ENCODE peak calls at places on chromosomes 12 and 14, in ten cellular contexts. P is activated T-cell treated with anti-CD3 and anti-CD28 coated beads, Interleukin-2, amount 50 U/mL, for 72 hours; J is NB4; H is activated naive CD8-positive, alpha-beta T cell treated with anti-CD3 and anti-CD28 coated beads for 36 hours; D is Kasumi-1; S is neural progenitor cell; Q is IMR-90; M is NCI-H1436; Y is nucleus accumbens; G is astrocyte of the cerebellum. I is an unnamed sample.

GRCh38 chr14:75972729-75973480 is 8.9 kb downstream of the TGFB3 start:
- DNase-seq in S (no peak), J (no peak), H (no peak), M (no peak), D (no peak), G (no peak), Q (no peak), Y (no peak), P (no peak), I (no peak)

GRCh38 chr12:114691810-114692557 is 8.0 kb upstream of the TBX3 start:
- DNase-seq in G (no peak), P (no peak), D (no peak), S (peak), M (no peak), J (no peak), Q (no peak), Y (no peak), H (no peak), I (no peak)

GRCh38 chr12:45268672-45269406 is 52.9 kb downstream of the ANO6 start:
- DNase-seq in M (no peak), H (no peak), G (peak), Q (peak), J (peak), P (no peak), S (peak), Y (no peak), D (peak), I (peak)

GRCh38 chr12:55700255-55701018 is 7.3 kb downstream of the ITGA7 start:
- DNase-seq in H (no peak), D (no peak), Y (no peak), S (no peak), G (no peak), J (peak), M (no peak), Q (peak), P (no peak), I (peak)

GRCh38 chr12:45200497-45201043 is 15.3 kb upstream of the ANO6 start:
- DNase-seq in J (peak), D (peak), S (no peak), G (no peak), H (no peak), Y (no peak), Q (peak), M (no peak), P (no peak), I (no peak)

GRCh38 chr12:115571446-115571845 is 706.0 kb downstream of the MED13L start:
- DNase-seq in D (no peak), P (no peak), S (no peak), J (no peak), M (no peak), Q (no peak), H (no peak), Y (no peak), G (no peak), I (no peak)

GRCh38 chr12:49953961-49954835 is 3.7 kb downstream of the AQP2 start:
- DNase-seq in S (no peak), J (no peak), M (no peak), G (no peak), P (no peak), Q (no peak), Y (no peak), D (no peak), H (no peak), I (peak)

GRCh38 chr12:11513288-11513687 is 117.9 kb upstream of the PRB2 start:
- DNase-seq in Q (no peak), H (no peak), D (no peak), Y (no peak), G (no peak), J (peak), P (no peak), S (no peak), M (no peak), I (no peak)

GRCh38 chr12:114777052-114777451 is 93.1 kb upstream of the TBX3 start:
- DNase-seq in D (no peak), P (no peak), M (no peak), Q (peak), Y (no peak), J (no peak), G (peak), S (no peak), H (no peak), I (no peak)

GRCh38 chr14:63147018-63147417 is 57.2 kb upstream of the RHOJ start:
- DNase-seq in P (no peak), Y (no peak), Q (no peak), H (no peak), M (no peak), S (no peak), G (no peak), D (no peak), J (no peak), I (no peak)

GRCh38 chr14:81219821-81220487 is 805 bp downstream of the GTF2A1 start:
- DNase-seq in Q (peak), J (peak), P (peak), M (peak), G (no peak), D (no peak), H (peak), S (peak), Y (peak), I (no peak)

GRCh38 chr14:78970677-78971076 is 800.5 kb downstream of the NRXN3 start:
- DNase-seq in P (no peak), G (no peak), D (no peak), J (peak), Y (no peak), Q (no peak), S (peak), M (peak), H (no peak), I (no peak)